ENCODE peak calls at places on chromosome 21, in four cellular contexts. W is heart left ventricle, A is NB4, D is type B pancreatic cell. C is an unnamed sample.

GRCh38 chr21:44521928-44522752 is 17.9 kb downstream of the KRTAP10-1 start:
- DNase-seq in D (peak; percentile 66), W (peak; percentile 18), A (no peak), C (peak; percentile 9)

GRCh38 chr21:28801906-28802305 is 190.8 kb downstream of the LTN1 start:
- DNase-seq in A (no peak), W (no peak), D (no peak), C (no peak)

GRCh38 chr21:25518491-25518911 is 88.8 kb downstream of the MRPL39 start:
- DNase-seq in W (no peak), D (no peak), A (peak; percentile 4), C (no peak)

GRCh38 chr21:44911384-44912157 is 9.1 kb downstream of the ITGB2 start:
- DNase-seq in D (no peak), W (peak; percentile 80), A (no peak), C (no peak)

GRCh38 chr21:34949045-34949444 is 100.1 kb downstream of the RUNX1 start:
- DNase-seq in A (no peak), W (no peak), D (no peak), C (no peak)

GRCh38 chr21:34592120-34592561 is 22.8 kb downstream of the RCAN1 start:
- DNase-seq in D (no peak), W (peak; percentile 86), A (no peak), C (no peak)

GRCh38 chr21:39650801-39651200 is 38.1 kb downstream of the B3GALT5 start:
- DNase-seq in D (no peak), W (no peak), A (no peak), C (no peak)

GRCh38 chr21:31289702-31290101 is 54.4 kb downstream of the TIAM1 start:
- DNase-seq in A (no peak), D (no peak), W (no peak), C (no peak)

GRCh38 chr21:28704746-28705145 is 287.9 kb downstream of the LTN1 start:
- DNase-seq in W (peak; percentile 71), A (no peak), D (no peak), C (no peak)

DNA sequence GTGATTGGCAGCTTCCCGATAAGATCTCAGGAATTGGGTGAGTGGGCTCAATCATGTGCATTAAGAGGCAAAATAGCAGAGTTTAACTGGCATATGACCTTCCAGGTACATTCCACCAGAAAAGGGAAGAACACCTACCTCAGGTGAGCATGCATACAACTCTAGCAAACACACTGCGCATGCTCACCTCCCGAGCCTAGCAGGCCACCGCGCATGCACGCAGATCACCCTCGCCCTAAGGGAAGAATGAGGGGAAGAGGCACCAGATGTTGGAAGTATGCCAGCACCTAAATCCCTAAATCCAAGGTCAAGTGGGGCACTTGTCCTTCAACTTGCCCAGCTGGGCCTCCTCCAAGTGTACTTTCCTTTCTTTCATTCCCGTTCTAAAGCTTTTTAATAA is 23.6 kb upstream of the CBR3 start:
- DNase-seq in A (no peak), W (no peak), D (no peak), C (no peak)
- TF ChIP-seq CTCF in A (no peak), W (no peak), D (no peak), C (no peak)

GRCh38 chr21:14120091-14120734 is 90.5 kb downstream of the LIPI start:
- DNase-seq in W (no peak), D (no peak), A (peak; percentile 64), C (no peak)
- TF ChIP-seq CTCF in W (peak; percentile 28), D (peak; percentile 68), A (peak; percentile 89), C (no peak)

GRCh38 chr21:46117586-46118304 is 19.8 kb downstream of the COL6A2 start:
- DNase-seq in D (no peak), W (peak; percentile 25), A (no peak), C (peak; percentile 11)
- TF ChIP-seq CTCF in D (no peak), W (no peak), A (no peak), C (no peak)

GRCh38 chr21:42973309-42973990 is 912 bp upstream of the PKNOX1 start:
- DNase-seq in A (no peak), W (no peak), D (no peak), C (no peak)
- TF ChIP-seq CTCF in A (no peak), W (no peak), D (no peak), C (no peak)

GRCh38 chr21:38171723-38172344 is 85.0 kb upstream of the KCNJ15 start:
- DNase-seq in D (no peak), W (no peak), A (peak; percentile 5), C (no peak)
- TF ChIP-seq CTCF in D (peak; percentile 39), W (no peak), A (no peak), C (no peak)

GRCh38 chr21:42971897-42972275 is 2.5 kb upstream of the PKNOX1 start:
- DNase-seq in W (no peak), A (no peak), D (no peak), C (no peak)

GRCh38 chr21:42974832-42975820 is 764 bp downstream of the PKNOX1 start:
- DNase-seq in W (peak; percentile 68), D (peak; percentile 76), A (peak; percentile 75), C (peak; percentile 61)

GRCh38 chr21:42975886-42976608 is 1.7 kb downstream of the PKNOX1 start:
- DNase-seq in W (no peak), A (no peak), D (no peak), C (no peak)

GRCh38 chr21:42970946-42971653 is 3.3 kb upstream of the PKNOX1 start:
- DNase-seq in A (no peak), D (no peak), W (no peak), C (no peak)

DNA sequence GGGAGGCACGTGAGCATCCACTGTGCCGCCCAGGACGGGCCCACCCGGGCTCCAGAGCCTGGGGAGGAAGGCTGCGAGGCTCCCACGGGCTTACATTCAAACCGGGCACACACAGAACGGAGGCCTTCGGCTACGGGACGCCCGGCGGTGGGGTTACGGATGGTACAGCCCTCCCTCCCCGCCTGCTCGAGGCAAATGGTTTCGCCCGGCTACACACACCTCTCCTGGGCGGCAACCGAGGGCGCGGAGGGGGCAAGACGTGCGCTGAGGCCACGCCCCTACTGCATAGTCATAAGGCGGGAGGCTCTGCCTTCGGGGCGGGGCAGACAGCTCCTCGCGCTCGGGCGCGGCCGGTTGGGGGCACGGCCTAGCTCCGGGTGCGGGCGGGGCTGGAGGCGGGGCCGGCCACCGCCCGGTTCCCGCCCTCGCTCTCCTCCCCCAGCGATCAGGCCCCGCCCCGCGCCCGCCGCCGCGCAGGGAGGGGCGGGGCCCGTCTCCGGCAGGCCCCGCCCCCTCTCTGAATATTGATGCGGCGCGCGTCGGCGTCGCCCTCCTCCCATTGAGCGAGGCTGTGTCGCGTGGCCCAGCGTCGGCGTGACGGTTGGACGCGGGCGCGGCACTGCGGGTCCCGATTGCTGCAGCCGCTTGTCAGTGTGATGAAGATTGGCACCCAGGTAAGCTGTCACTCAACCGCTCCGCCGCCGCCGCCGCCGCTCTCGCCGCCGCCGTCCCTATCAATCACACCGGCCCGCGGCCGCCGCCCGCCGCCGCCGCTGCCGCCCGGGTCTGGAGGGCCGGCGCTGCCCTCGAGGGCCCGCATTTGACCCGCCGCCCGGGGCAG is at the start of gene PKNOX1:
- DNase-seq in D (peak; percentile 99), W (peak; percentile 99), A (peak; percentile 98), C (peak; percentile 98)
- TF ChIP-seq CTCF in D (no peak), W (no peak), A (no peak), C (no peak)

DNA sequence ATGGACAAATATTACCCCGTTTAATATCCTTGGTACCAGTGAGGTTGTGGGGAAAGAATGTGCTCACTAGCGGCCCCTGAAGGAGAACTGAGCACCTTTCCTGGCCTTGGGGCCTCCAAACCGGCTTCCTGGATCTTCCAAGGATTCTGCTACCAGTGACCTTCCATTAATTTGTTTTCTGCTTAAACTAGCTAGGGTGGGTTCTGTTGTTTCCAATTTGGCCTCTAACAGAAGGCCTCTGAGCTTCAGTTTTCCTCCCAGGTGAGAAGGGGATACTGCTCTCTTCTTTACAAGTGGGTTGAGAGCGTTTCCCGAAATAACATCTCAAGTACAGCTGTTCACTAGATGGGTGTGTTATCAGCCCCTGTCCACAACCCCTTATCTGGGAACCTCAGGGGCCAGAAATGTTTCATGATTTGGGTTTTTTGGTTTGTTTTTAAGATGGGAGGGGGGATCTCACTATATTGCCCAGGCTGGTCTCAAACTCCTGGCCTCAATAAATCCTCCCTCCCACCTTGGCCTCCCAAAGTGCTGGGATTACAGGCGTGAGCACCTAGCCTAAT is 16.9 kb upstream of the IFNGR2 start:
- DNase-seq in D (no peak), A (no peak), W (no peak), C (no peak)
- TF ChIP-seq CTCF in D (peak; percentile 52), A (peak; percentile 16), W (no peak), C (no peak)

GRCh38 chr21:42467613-42467983 is 28.4 kb downstream of the RSPH1 start:
- DNase-seq in W (no peak), A (no peak), D (no peak), C (no peak)
- TF ChIP-seq CTCF in W (no peak), A (no peak), D (no peak), C (no peak)

C was measured in activated B cell treated with CpG ODN at 0.5 μM for 24 hours.